ENCODE peak calls at places on chromosomes 16 and 17, in seven cellular contexts. One of them, this sample, is unnamed.

GRCh38 chr16:71526111-71526998 is at the start of gene CHST4:
- DNase-seq in mucosa of descending colon: no peak
- DNase-seq in OCI-LY7: peak; percentile 62
- DNase-seq in kidney epithelial cell: peak; percentile 26
- DNase-seq in mesendoderm: peak; percentile 99
- DNase-seq in breast epithelium: no peak
- DNase-seq in stomach: no peak
- DNase-seq in this sample: no peak

GRCh38 chr17:59627770-59628171 is 8.1 kb downstream of the CLTC start:
- DNase-seq in mucosa of descending colon: no peak
- DNase-seq in mesendoderm: no peak
- DNase-seq in kidney epithelial cell: no peak
- DNase-seq in OCI-LY7: no peak
- DNase-seq in breast epithelium: no peak
- DNase-seq in stomach: no peak
- DNase-seq in this sample: no peak

GRCh38 chr17:36921131-36921851 is 16.0 kb upstream of the LHX1 start:
- DNase-seq in kidney epithelial cell: peak; percentile 95
- DNase-seq in mucosa of descending colon: no peak
- DNase-seq in stomach: peak; percentile 43
- DNase-seq in breast epithelium: no peak
- DNase-seq in mesendoderm: peak; percentile 92
- DNase-seq in OCI-LY7: no peak
- DNase-seq in this sample: no peak

GRCh38 chr17:81050645-81051625 is 16.0 kb downstream of the BAIAP2 start:
- DNase-seq in breast epithelium: no peak
- DNase-seq in mesendoderm: no peak
- DNase-seq in mucosa of descending colon: no peak
- DNase-seq in stomach: no peak
- DNase-seq in OCI-LY7: no peak
- DNase-seq in kidney epithelial cell: no peak
- DNase-seq in this sample: no peak

GRCh38 chr17:31095239-31096105 is 695 bp downstream of the NF1 start:
- DNase-seq in breast epithelium: peak; percentile 54
- DNase-seq in mesendoderm: peak; percentile 89
- DNase-seq in stomach: peak; percentile 40
- DNase-seq in mucosa of descending colon: peak; percentile 77
- DNase-seq in OCI-LY7: peak; percentile 31
- DNase-seq in kidney epithelial cell: no peak
- DNase-seq in this sample: peak; percentile 23

GRCh38 chr17:40338058-40338457 is 26.5 kb downstream of the GJD3 start:
- DNase-seq in OCI-LY7: no peak
- DNase-seq in mucosa of descending colon: no peak
- DNase-seq in stomach: no peak
- DNase-seq in kidney epithelial cell: no peak
- DNase-seq in breast epithelium: no peak
- DNase-seq in mesendoderm: no peak
- DNase-seq in this sample: no peak

GRCh38 chr16:66928702-66929388 is 3.5 kb upstream of the RRAD start:
- DNase-seq in stomach: no peak
- DNase-seq in mesendoderm: peak; percentile 42
- DNase-seq in breast epithelium: no peak
- DNase-seq in mucosa of descending colon: no peak
- DNase-seq in OCI-LY7: peak; percentile 29
- DNase-seq in kidney epithelial cell: no peak
- DNase-seq in this sample: peak; percentile 30

GRCh38 chr17:66549312-66549705 is 246.9 kb downstream of the PRKCA start:
- DNase-seq in mesendoderm: peak; percentile 82
- DNase-seq in mucosa of descending colon: no peak
- DNase-seq in OCI-LY7: no peak
- DNase-seq in stomach: no peak
- DNase-seq in kidney epithelial cell: no peak
- DNase-seq in breast epithelium: no peak
- DNase-seq in this sample: no peak

GRCh38 chr17:79315282-79316106 is 240.9 kb downstream of the ENGASE start:
- DNase-seq in OCI-LY7: no peak
- DNase-seq in stomach: no peak
- DNase-seq in mesendoderm: no peak
- DNase-seq in mucosa of descending colon: no peak
- DNase-seq in kidney epithelial cell: no peak
- DNase-seq in breast epithelium: no peak
- DNase-seq in this sample: no peak

GRCh38 chr17:59366773-59367656 is 35.6 kb downstream of the YPEL2 start:
- DNase-seq in stomach: peak; percentile 89
- DNase-seq in breast epithelium: no peak
- DNase-seq in mesendoderm: peak; percentile 96
- DNase-seq in kidney epithelial cell: no peak
- DNase-seq in mucosa of descending colon: peak; percentile 74
- DNase-seq in OCI-LY7: no peak
- DNase-seq in this sample: no peak

GRCh38 chr16:87635541-87636049 is 33.3 kb downstream of the JPH3 start:
- DNase-seq in mucosa of descending colon: no peak
- DNase-seq in kidney epithelial cell: peak; percentile 9
- DNase-seq in mesendoderm: peak; percentile 46
- DNase-seq in OCI-LY7: peak; percentile 84
- DNase-seq in stomach: peak; percentile 59
- DNase-seq in breast epithelium: no peak
- DNase-seq in this sample: peak; percentile 62

GRCh38 chr16:83040174-83040573 is 413.4 kb downstream of the CDH13 start:
- DNase-seq in OCI-LY7: no peak
- DNase-seq in kidney epithelial cell: no peak
- DNase-seq in mucosa of descending colon: no peak
- DNase-seq in breast epithelium: no peak
- DNase-seq in stomach: no peak
- DNase-seq in mesendoderm: no peak
- DNase-seq in this sample: no peak

GRCh38 chr17:33521784-33522183 is 228.7 kb upstream of the ASIC2 start:
- DNase-seq in OCI-LY7: peak; percentile 4
- DNase-seq in mesendoderm: peak; percentile 54
- DNase-seq in breast epithelium: no peak
- DNase-seq in kidney epithelial cell: no peak
- DNase-seq in stomach: no peak
- DNase-seq in mucosa of descending colon: peak; percentile 42
- DNase-seq in this sample: no peak

GRCh38 chr17:27667656-27668487 is 36.9 kb downstream of the LGALS9 start:
- DNase-seq in stomach: no peak
- DNase-seq in mucosa of descending colon: peak; percentile 4
- DNase-seq in mesendoderm: no peak
- DNase-seq in breast epithelium: no peak
- DNase-seq in OCI-LY7: no peak
- DNase-seq in kidney epithelial cell: no peak
- DNase-seq in this sample: no peak

GRCh38 chr17:9890124-9890523 is 14.9 kb downstream of the RCVRN start:
- DNase-seq in mesendoderm: peak; percentile 86
- DNase-seq in stomach: no peak
- DNase-seq in mucosa of descending colon: no peak
- DNase-seq in kidney epithelial cell: no peak
- DNase-seq in OCI-LY7: peak; percentile 27
- DNase-seq in breast epithelium: no peak
- DNase-seq in this sample: peak; percentile 67

GRCh38 chr17:65050438-65050837 is 6.1 kb downstream of the GNA13 start:
- DNase-seq in OCI-LY7: peak; percentile 59
- DNase-seq in breast epithelium: no peak
- DNase-seq in mucosa of descending colon: no peak
- DNase-seq in kidney epithelial cell: no peak
- DNase-seq in mesendoderm: no peak
- DNase-seq in stomach: no peak
- DNase-seq in this sample: no peak

GRCh38 chr17:17940451-17940911 is 31.7 kb downstream of the TOM1L2 start:
- DNase-seq in kidney epithelial cell: no peak
- DNase-seq in mesendoderm: peak; percentile 69
- DNase-seq in OCI-LY7: no peak
- DNase-seq in stomach: no peak
- DNase-seq in breast epithelium: no peak
- DNase-seq in mucosa of descending colon: no peak
- DNase-seq in this sample: no peak

GRCh38 chr17:44095647-44096496 is 25.3 kb downstream of the G6PC3 start:
- DNase-seq in breast epithelium: no peak
- DNase-seq in kidney epithelial cell: peak; percentile 60
- DNase-seq in OCI-LY7: no peak
- DNase-seq in mucosa of descending colon: peak; percentile 62
- DNase-seq in mesendoderm: peak; percentile 99
- DNase-seq in stomach: no peak
- DNase-seq in this sample: peak; percentile 82

GRCh38 chr16:31141489-31142108 is 6.1 kb upstream of the PRSS8 start:
- DNase-seq in OCI-LY7: no peak
- DNase-seq in breast epithelium: no peak
- DNase-seq in kidney epithelial cell: no peak
- DNase-seq in mesendoderm: no peak
- DNase-seq in mucosa of descending colon: peak; percentile 69
- DNase-seq in stomach: no peak
- DNase-seq in this sample: no peak

GRCh38 chr17:75155191-75155601 is 884 bp upstream of the JPT1 start:
- DNase-seq in mucosa of descending colon: no peak
- DNase-seq in OCI-LY7: no peak
- DNase-seq in breast epithelium: no peak
- DNase-seq in stomach: no peak
- DNase-seq in kidney epithelial cell: no peak
- DNase-seq in mesendoderm: peak; percentile 28
- DNase-seq in this sample: no peak

GRCh38 chr17:60165976-60166375 is 16.2 kb downstream of the CA4 start:
- DNase-seq in kidney epithelial cell: no peak
- DNase-seq in stomach: peak; percentile 69
- DNase-seq in OCI-LY7: no peak
- DNase-seq in mesendoderm: peak; percentile 51
- DNase-seq in breast epithelium: no peak
- DNase-seq in mucosa of descending colon: peak; percentile 73
- DNase-seq in this sample: no peak

DNA sequence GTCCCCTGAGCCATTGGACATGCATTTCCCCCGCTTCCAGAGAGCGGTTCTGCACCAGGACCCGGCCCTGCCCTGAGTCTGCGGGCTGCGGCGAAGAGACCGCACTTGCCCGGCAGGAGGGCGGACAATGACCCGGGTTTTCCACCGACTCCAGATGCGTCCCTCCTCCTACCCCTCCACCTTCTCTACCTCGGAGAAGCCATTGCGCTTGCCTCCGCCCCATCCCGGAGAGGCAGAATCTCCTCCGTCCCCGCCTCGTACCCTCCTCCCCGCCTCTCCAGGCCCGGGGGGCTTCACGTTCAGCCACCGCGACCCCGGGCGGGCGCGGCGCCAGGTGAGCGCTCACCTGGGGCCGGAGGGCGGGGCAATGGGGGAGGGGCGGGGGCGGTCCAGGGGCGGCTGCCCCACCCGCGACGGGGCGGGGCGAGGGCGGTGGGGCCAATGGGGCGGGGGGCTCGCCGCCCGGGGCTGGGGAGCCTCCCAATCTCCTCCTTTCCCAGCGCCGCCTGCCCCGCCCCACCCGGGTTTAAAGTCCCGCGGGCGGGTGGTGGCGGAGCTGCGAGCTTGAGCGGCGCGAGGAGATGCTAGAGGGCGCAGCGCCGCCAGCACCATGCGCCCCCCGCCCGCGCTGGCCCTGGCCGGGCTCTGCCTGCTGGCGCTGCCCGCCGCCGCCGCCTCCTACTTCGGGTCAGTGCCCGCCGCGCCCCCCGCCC is at the start of gene WNT9B:
- DNase-seq in mesendoderm: peak; percentile 86
- DNase-seq in OCI-LY7: no peak
- DNase-seq in stomach: peak; percentile 57
- DNase-seq in breast epithelium: no peak
- DNase-seq in mucosa of descending colon: peak; percentile 85
- DNase-seq in kidney epithelial cell: no peak
- DNase-seq in this sample: no peak
- H3K4me3 ChIP-seq in mesendoderm: peak within 1 kb of the TSS; percentile 48
- H3K4me3 ChIP-seq in OCI-LY7: no peak within 1 kb of the TSS
- H3K4me3 ChIP-seq in stomach: peak within 1 kb of the TSS; percentile 45
- H3K4me3 ChIP-seq in breast epithelium: peak within 1 kb of the TSS; percentile 73
- H3K4me3 ChIP-seq in mucosa of descending colon: no peak within 1 kb of the TSS
- H3K4me3 ChIP-seq in kidney epithelial cell: peak within 1 kb of the TSS; percentile 33
- H3K4me3 ChIP-seq in this sample: no peak within 1 kb of the TSS

DNA sequence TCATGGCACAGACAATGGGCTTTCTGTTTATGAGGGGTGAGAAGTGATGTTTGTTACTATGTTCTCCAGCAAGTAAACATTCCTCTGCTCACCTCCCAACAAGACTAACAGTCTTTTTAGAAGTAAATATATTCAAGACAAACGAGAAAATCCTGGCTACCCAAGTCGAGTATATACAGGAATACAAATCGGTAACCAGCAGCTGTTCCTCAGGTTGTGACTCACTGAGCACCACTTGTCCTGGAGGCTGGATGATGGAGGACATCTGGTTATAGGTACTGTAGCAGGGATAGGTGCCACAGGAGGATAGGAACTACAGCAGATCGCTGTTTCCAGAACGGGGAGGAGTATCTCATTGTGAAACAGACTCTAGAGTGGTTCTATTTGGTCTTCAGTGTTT is 5.3 kb upstream of the RPL27 start:
- DNase-seq in mucosa of descending colon: no peak
- DNase-seq in mesendoderm: no peak
- DNase-seq in OCI-LY7: no peak
- DNase-seq in kidney epithelial cell: no peak
- DNase-seq in breast epithelium: no peak
- DNase-seq in stomach: no peak
- DNase-seq in this sample: no peak
- H3K4me3 ChIP-seq in mucosa of descending colon: no peak overlapping the region
- H3K4me3 ChIP-seq in mesendoderm: no peak overlapping the region
- H3K4me3 ChIP-seq in OCI-LY7: no peak overlapping the region
- H3K4me3 ChIP-seq in kidney epithelial cell: no peak overlapping the region
- H3K4me3 ChIP-seq in breast epithelium: no peak overlapping the region
- H3K4me3 ChIP-seq in stomach: no peak overlapping the region
- H3K4me3 ChIP-seq in this sample: no peak overlapping the region

GRCh38 chr17:58085039-58085715 is 2.0 kb downstream of the DYNLL2 start:
- DNase-seq in breast epithelium: no peak
- DNase-seq in mesendoderm: no peak
- DNase-seq in OCI-LY7: no peak
- DNase-seq in stomach: no peak
- DNase-seq in mucosa of descending colon: no peak
- DNase-seq in kidney epithelial cell: no peak
- DNase-seq in this sample: no peak
- H3K4me3 ChIP-seq in breast epithelium: peak overlapping the region; percentile 97
- H3K4me3 ChIP-seq in mesendoderm: no peak overlapping the region
- H3K4me3 ChIP-seq in OCI-LY7: peak overlapping the region; percentile 100
- H3K4me3 ChIP-seq in stomach: peak overlapping the region; percentile 79
- H3K4me3 ChIP-seq in mucosa of descending colon: no peak overlapping the region
- H3K4me3 ChIP-seq in kidney epithelial cell: peak overlapping the region; percentile 88
- H3K4me3 ChIP-seq in this sample: peak overlapping the region; percentile 90

GRCh38 chr17:1762233-1762905 is 509 bp downstream of the SERPINF1 start:
- DNase-seq in mucosa of descending colon: no peak
- DNase-seq in mesendoderm: no peak
- DNase-seq in stomach: no peak
- DNase-seq in breast epithelium: no peak
- DNase-seq in OCI-LY7: no peak
- DNase-seq in kidney epithelial cell: no peak
- DNase-seq in this sample: no peak
- H3K4me3 ChIP-seq in mucosa of descending colon: no peak overlapping the region
- H3K4me3 ChIP-seq in mesendoderm: no peak overlapping the region
- H3K4me3 ChIP-seq in stomach: peak overlapping the region; percentile 38
- H3K4me3 ChIP-seq in breast epithelium: peak overlapping the region; percentile 73
- H3K4me3 ChIP-seq in OCI-LY7: no peak overlapping the region
- H3K4me3 ChIP-seq in kidney epithelial cell: no peak overlapping the region
- H3K4me3 ChIP-seq in this sample: no peak overlapping the region

GRCh38 chr16:4081035-4081434 is 35.2 kb downstream of the ADCY9 start:
- DNase-seq in mesendoderm: peak; percentile 26
- DNase-seq in stomach: no peak
- DNase-seq in OCI-LY7: no peak
- DNase-seq in kidney epithelial cell: no peak
- DNase-seq in mucosa of descending colon: no peak
- DNase-seq in breast epithelium: no peak
- DNase-seq in this sample: no peak
- H3K4me3 ChIP-seq in mesendoderm: no peak overlapping the region
- H3K4me3 ChIP-seq in stomach: no peak overlapping the region
- H3K4me3 ChIP-seq in OCI-LY7: no peak overlapping the region
- H3K4me3 ChIP-seq in kidney epithelial cell: no peak overlapping the region
- H3K4me3 ChIP-seq in mucosa of descending colon: no peak overlapping the region
- H3K4me3 ChIP-seq in breast epithelium: no peak overlapping the region
- H3K4me3 ChIP-seq in this sample: no peak overlapping the region

This sample was measured in Jurkat, Clone E6-1.